ENCODE peak calls at places on chromosome 16, in nine cellular contexts. D is heart left ventricle, E is tibial nerve, M is A549, C is HCT116, Q is right lobe of liver, I is uterus, W is suprapubic skin, B is breast epithelium. L is an unnamed sample.

GRCh38 chr16:58026139-58026704 is 668 bp downstream of the MMP15 start:
- DNase-seq in W (no peak), M (peak), B (no peak), Q (peak), C (no peak), E (no peak), D (peak), I (no peak), L (no peak)

GRCh38 chr16:30934827-30935557 is 11.6 kb downstream of the FBXL19 start:
- DNase-seq in I (no peak), C (no peak), W (no peak), E (no peak), B (no peak), M (peak), D (no peak), Q (peak), L (no peak)

GRCh38 chr16:77273815-77274214 is 74.6 kb downstream of the SYCE1L start:
- DNase-seq in W (no peak), B (no peak), I (no peak), D (no peak), C (no peak), Q (no peak), M (no peak), E (no peak), L (no peak)

GRCh38 chr16:79449067-79449466 is 151.5 kb downstream of the MAF start:
- DNase-seq in D (no peak), B (no peak), I (no peak), M (no peak), C (no peak), E (no peak), Q (no peak), W (no peak), L (no peak)

GRCh38 chr16:89317729-89318429 is 100.4 kb downstream of the ZNF778 start:
- DNase-seq in W (no peak), C (no peak), M (no peak), D (peak), E (no peak), B (no peak), I (no peak), Q (no peak), L (no peak)

GRCh38 chr16:52103791-52104190 is 443.2 kb downstream of the TOX3 start:
- DNase-seq in D (no peak), W (no peak), C (no peak), B (no peak), Q (no peak), I (no peak), E (no peak), M (no peak), L (no peak)

GRCh38 chr16:59111280-59111679 is 377.2 kb upstream of the GOT2 start:
- DNase-seq in Q (no peak), D (no peak), I (no peak), W (no peak), B (no peak), M (no peak), E (no peak), C (no peak), L (no peak)

GRCh38 chr16:86862596-86862995 is 284.2 kb downstream of the FOXL1 start:
- DNase-seq in C (no peak), M (no peak), W (no peak), B (no peak), E (no peak), Q (no peak), I (no peak), D (no peak), L (no peak)

GRCh38 chr16:16189842-16190241 is 33.5 kb downstream of the ABCC6 start:
- DNase-seq in C (no peak), W (no peak), M (no peak), D (no peak), E (no peak), I (no peak), B (no peak), Q (no peak), L (no peak)

GRCh38 chr16:30982548-30983288 is 2.3 kb upstream of the HSD3B7 start:
- DNase-seq in E (no peak), C (no peak), D (no peak), B (no peak), I (no peak), Q (no peak), M (no peak), W (no peak), L (no peak)

GRCh38 chr16:57530531-57531252 is 5.7 kb downstream of the CCDC102A start:
- DNase-seq in B (no peak), E (no peak), I (peak), Q (no peak), D (peak), M (no peak), C (no peak), W (peak), L (no peak)

GRCh38 chr16:75506567-75506966 is 11.3 kb upstream of the CHST6 start:
- DNase-seq in W (no peak), C (peak), E (no peak), D (no peak), B (peak), Q (no peak), I (no peak), M (peak), L (no peak)

GRCh38 chr16:57663917-57664661 is 4.0 kb upstream of the ADGRG3 start:
- DNase-seq in M (no peak), W (no peak), Q (no peak), B (no peak), D (no peak), I (no peak), C (no peak), E (no peak), L (no peak)

GRCh38 chr16:85303354-85303883 is 191.1 kb upstream of the CIBAR2 start:
- DNase-seq in Q (peak), C (peak), B (no peak), D (peak), I (peak), E (no peak), W (no peak), M (peak), L (no peak)

GRCh38 chr16:9578459-9578858 is 487.0 kb downstream of the HAPSTR1 start:
- DNase-seq in W (no peak), Q (no peak), D (no peak), B (no peak), M (no peak), C (no peak), E (no peak), I (no peak), L (no peak)

GRCh38 chr16:88014954-88015805 is 63.9 kb downstream of the BANP start:
- DNase-seq in E (no peak), C (no peak), I (peak), D (no peak), M (no peak), Q (no peak), W (no peak), B (no peak), L (no peak)

GRCh38 chr16:1363501-1364041 is 11.8 kb downstream of the GNPTG start:
- DNase-seq in W (no peak), M (peak), Q (peak), E (no peak), D (peak), C (peak), B (no peak), I (no peak), L (no peak)

GRCh38 chr16:1037023-1037933 is 35.3 kb upstream of the SSTR5 start:
- DNase-seq in C (no peak), W (no peak), E (no peak), B (no peak), D (no peak), Q (no peak), M (no peak), I (no peak), L (no peak)

GRCh38 chr16:17589898-17590297 is 119.1 kb upstream of the XYLT1 start:
- DNase-seq in E (no peak), W (no peak), Q (no peak), C (no peak), D (no peak), B (no peak), I (no peak), M (no peak), L (no peak)

GRCh38 chr16:56708418-56708817 is 21.5 kb upstream of the NUP93 start:
- DNase-seq in M (no peak), E (no peak), W (no peak), C (no peak), Q (no peak), I (no peak), B (no peak), D (no peak), L (no peak)

DNA sequence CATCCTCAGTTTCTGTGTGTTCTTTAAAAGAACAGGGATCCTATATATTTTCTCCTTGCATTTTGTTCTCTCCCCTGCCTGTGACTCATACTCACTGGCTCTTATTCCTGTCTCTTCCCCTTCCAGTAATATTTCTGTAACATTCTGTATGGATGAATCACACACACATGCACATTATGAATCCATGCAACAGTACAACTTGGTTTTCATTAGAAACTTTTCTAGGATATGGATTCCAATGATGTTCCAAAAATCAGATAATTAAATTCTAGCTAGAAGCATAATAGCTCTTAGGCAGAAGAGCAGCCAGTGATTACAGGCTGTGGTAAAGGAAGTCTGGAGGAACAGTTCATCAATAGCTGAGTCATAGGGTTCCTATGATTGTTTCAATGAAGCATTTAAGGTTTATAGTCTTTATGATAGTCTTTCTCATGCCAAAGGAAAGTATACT is 119.6 kb upstream of the PMFBP1 start:
- DNase-seq in D (no peak), Q (no peak), B (no peak), I (no peak), C (peak), M (peak), W (no peak), E (no peak), L (no peak)
- H3K27ac ChIP-seq in D (no peak), Q (no peak), B (peak), I (peak), C (peak), M (peak), W (peak), E (peak), L (peak)

GRCh38 chr16:27269300-27270150 is 953 bp upstream of the NSMCE1 start:
- DNase-seq in D (no peak), C (no peak), W (no peak), M (no peak), B (no peak), E (no peak), I (no peak), Q (no peak), L (no peak)
- TF ChIP-seq POLR2A in D (no peak), C (no peak), W (no peak), M (no peak), B (no peak), E (no peak), I (no peak), Q (no peak), L (no peak)

DNA sequence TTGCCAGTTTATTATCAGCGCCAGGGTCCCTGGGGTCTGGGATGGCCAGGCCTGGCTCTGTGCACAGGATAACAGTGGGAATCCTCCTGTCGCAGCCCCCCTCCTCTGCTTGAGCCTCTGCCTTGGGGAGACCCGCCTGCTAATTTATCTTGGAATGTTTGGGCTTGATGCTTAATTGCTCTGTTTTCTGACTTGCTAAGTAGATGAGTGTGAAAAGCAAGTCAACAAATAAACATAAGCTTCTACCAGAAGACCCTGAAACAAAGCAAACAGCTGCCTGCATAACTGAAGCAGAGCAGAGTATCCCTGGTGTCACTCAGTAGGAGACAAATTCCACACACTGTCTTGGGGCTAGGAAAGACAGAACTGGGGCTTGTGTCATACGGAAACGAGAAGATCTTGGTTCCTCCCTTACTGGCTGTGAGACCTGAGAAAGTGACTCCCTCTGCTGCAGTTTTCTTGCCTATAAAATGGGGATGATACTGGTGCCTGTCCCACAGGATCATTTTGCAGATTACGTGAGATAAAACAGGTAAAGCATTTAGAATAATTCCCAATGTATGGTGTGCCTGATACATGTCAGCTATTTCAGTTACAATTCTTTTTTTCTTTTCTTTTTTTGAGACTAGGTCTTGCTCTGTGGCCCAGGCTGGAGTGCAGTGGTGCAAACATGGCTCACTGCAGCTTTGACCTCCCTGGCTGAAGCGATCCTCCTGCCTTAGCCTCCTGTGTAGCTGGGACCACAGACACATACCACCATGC is 44.8 kb upstream of the IRX3 start:
- DNase-seq in Q (no peak), I (no peak), D (no peak), W (no peak), C (no peak), B (no peak), E (no peak), M (no peak), L (no peak)
- H3K4me3 ChIP-seq in Q (no peak), I (no peak), D (no peak), W (no peak), C (no peak), B (no peak), E (no peak), M (no peak), L (no peak)

GRCh38 chr16:12000032-12000431 is 23.5 kb downstream of the SNX29 start:
- DNase-seq in W (no peak), M (no peak), I (no peak), D (no peak), C (no peak), B (no peak), E (no peak), Q (no peak), L (no peak)

GRCh38 chr16:11996433-11997174 is 20.1 kb downstream of the SNX29 start:
- DNase-seq in E (no peak), W (no peak), I (no peak), Q (no peak), B (no peak), D (no peak), M (no peak), C (no peak), L (no peak)

GRCh38 chr16:12006637-12007036 is 30.1 kb downstream of the SNX29 start:
- DNase-seq in D (no peak), C (no peak), M (no peak), B (no peak), Q (no peak), W (no peak), I (no peak), E (no peak), L (no peak)

DNA sequence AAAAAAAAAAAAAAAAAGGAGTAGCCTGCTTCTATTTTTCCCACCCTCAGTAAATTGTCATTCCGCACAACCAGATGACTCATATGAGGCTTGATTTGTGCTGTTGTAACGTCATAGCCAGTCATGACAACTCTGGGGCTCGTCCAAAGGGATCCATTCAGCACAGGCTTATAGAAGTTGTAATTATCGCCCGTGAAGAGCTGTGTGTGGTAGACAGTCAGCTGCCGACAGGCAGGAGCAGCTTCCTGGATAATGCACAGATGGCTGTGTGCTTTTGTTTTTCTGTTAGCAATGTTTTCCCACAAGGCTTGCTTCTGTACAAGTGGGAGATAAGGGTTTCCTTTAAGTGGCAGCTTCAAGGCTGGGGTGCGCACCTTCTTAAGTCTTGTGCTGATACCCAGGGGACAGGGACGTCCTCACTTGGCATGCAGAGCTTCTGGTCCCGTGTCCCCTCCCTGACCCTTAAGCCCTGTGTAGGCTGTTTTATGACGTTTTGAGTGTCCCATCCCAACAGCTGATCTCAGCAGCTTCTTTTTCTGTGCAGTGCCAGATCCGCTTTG is 26.0 kb downstream of the SNX29 start:
- DNase-seq in Q (no peak), D (no peak), M (no peak), E (no peak), B (no peak), C (no peak), W (no peak), I (peak), L (no peak)
- H3K27ac ChIP-seq in Q (no peak), D (no peak), M (no peak), E (no peak), B (peak), C (no peak), W (no peak), I (no peak), L (no peak)

L was measured in esophagus squamous epithelium.